ENCODE peak calls at places on chromosomes 7 and 10, in nine cellular contexts. One of them, this sample, is unnamed.

GRCh38 chr7:30828591-30828990 is 57.4 kb downstream of the MINDY4 start:
- DNase-seq in kidney: no peak
- DNase-seq in right atrium auricular region: no peak
- DNase-seq in mesenteric fat pad: no peak
- DNase-seq in Calu3: no peak
- DNase-seq in fibroblast of the conjunctiva: no peak
- DNase-seq in activated T-cell treated with anti-CD3 and anti-CD28 coated beads, Interleukin-2, amount 50 U/mL, for 1 hour: no peak
- DNase-seq in iPS DF 19.7: no peak
- DNase-seq in posterior vena cava: no peak
- DNase-seq in this sample: no peak

GRCh38 chr10:119896061-119896655 is 3.6 kb downstream of the SEC23IP start:
- DNase-seq in kidney: no peak
- DNase-seq in right atrium auricular region: no peak
- DNase-seq in mesenteric fat pad: no peak
- DNase-seq in Calu3: peak
- DNase-seq in fibroblast of the conjunctiva: peak
- DNase-seq in activated T-cell treated with anti-CD3 and anti-CD28 coated beads, Interleukin-2, amount 50 U/mL, for 1 hour: no peak
- DNase-seq in iPS DF 19.7: no peak
- DNase-seq in posterior vena cava: no peak
- DNase-seq in this sample: no peak

GRCh38 chr7:29255839-29256782 is 61.5 kb downstream of the CHN2 start:
- DNase-seq in kidney: no peak
- DNase-seq in right atrium auricular region: no peak
- DNase-seq in mesenteric fat pad: no peak
- DNase-seq in Calu3: peak
- DNase-seq in fibroblast of the conjunctiva: no peak
- DNase-seq in activated T-cell treated with anti-CD3 and anti-CD28 coated beads, Interleukin-2, amount 50 U/mL, for 1 hour: no peak
- DNase-seq in iPS DF 19.7: no peak
- DNase-seq in posterior vena cava: no peak
- DNase-seq in this sample: no peak

GRCh38 chr7:17677408-17677807 is 262.9 kb downstream of the SNX13 start:
- DNase-seq in kidney: no peak
- DNase-seq in right atrium auricular region: no peak
- DNase-seq in mesenteric fat pad: no peak
- DNase-seq in Calu3: no peak
- DNase-seq in fibroblast of the conjunctiva: no peak
- DNase-seq in activated T-cell treated with anti-CD3 and anti-CD28 coated beads, Interleukin-2, amount 50 U/mL, for 1 hour: no peak
- DNase-seq in iPS DF 19.7: no peak
- DNase-seq in posterior vena cava: no peak
- DNase-seq in this sample: no peak

GRCh38 chr10:32373031-32373430 is 26.1 kb upstream of the EPC1 start:
- DNase-seq in kidney: no peak
- DNase-seq in right atrium auricular region: no peak
- DNase-seq in mesenteric fat pad: no peak
- DNase-seq in Calu3: no peak
- DNase-seq in fibroblast of the conjunctiva: no peak
- DNase-seq in activated T-cell treated with anti-CD3 and anti-CD28 coated beads, Interleukin-2, amount 50 U/mL, for 1 hour: no peak
- DNase-seq in iPS DF 19.7: no peak
- DNase-seq in posterior vena cava: no peak
- DNase-seq in this sample: no peak

GRCh38 chr7:91953618-91954017 is 13.0 kb downstream of the AKAP9 start:
- DNase-seq in kidney: no peak
- DNase-seq in right atrium auricular region: no peak
- DNase-seq in mesenteric fat pad: no peak
- DNase-seq in Calu3: no peak
- DNase-seq in fibroblast of the conjunctiva: no peak
- DNase-seq in activated T-cell treated with anti-CD3 and anti-CD28 coated beads, Interleukin-2, amount 50 U/mL, for 1 hour: no peak
- DNase-seq in iPS DF 19.7: no peak
- DNase-seq in posterior vena cava: no peak
- DNase-seq in this sample: no peak

GRCh38 chr7:46452781-46453180 is 531.7 kb upstream of the IGFBP3 start:
- DNase-seq in kidney: no peak
- DNase-seq in right atrium auricular region: no peak
- DNase-seq in mesenteric fat pad: no peak
- DNase-seq in Calu3: no peak
- DNase-seq in fibroblast of the conjunctiva: no peak
- DNase-seq in activated T-cell treated with anti-CD3 and anti-CD28 coated beads, Interleukin-2, amount 50 U/mL, for 1 hour: no peak
- DNase-seq in iPS DF 19.7: no peak
- DNase-seq in posterior vena cava: no peak
- DNase-seq in this sample: no peak

GRCh38 chr10:49071221-49071761 is 44.0 kb downstream of the VSTM4 start:
- DNase-seq in kidney: peak
- DNase-seq in right atrium auricular region: no peak
- DNase-seq in mesenteric fat pad: no peak
- DNase-seq in Calu3: no peak
- DNase-seq in fibroblast of the conjunctiva: no peak
- DNase-seq in activated T-cell treated with anti-CD3 and anti-CD28 coated beads, Interleukin-2, amount 50 U/mL, for 1 hour: no peak
- DNase-seq in iPS DF 19.7: no peak
- DNase-seq in posterior vena cava: no peak
- DNase-seq in this sample: no peak

GRCh38 chr10:95374597-95375209 is 83.9 kb upstream of the PDLIM1 start:
- DNase-seq in kidney: peak
- DNase-seq in right atrium auricular region: peak
- DNase-seq in mesenteric fat pad: no peak
- DNase-seq in Calu3: peak
- DNase-seq in fibroblast of the conjunctiva: peak
- DNase-seq in activated T-cell treated with anti-CD3 and anti-CD28 coated beads, Interleukin-2, amount 50 U/mL, for 1 hour: no peak
- DNase-seq in iPS DF 19.7: peak
- DNase-seq in posterior vena cava: peak
- DNase-seq in this sample: no peak

GRCh38 chr7:949021-949934 is 5.2 kb downstream of the ADAP1 start:
- DNase-seq in kidney: peak
- DNase-seq in right atrium auricular region: no peak
- DNase-seq in mesenteric fat pad: no peak
- DNase-seq in Calu3: peak
- DNase-seq in fibroblast of the conjunctiva: no peak
- DNase-seq in activated T-cell treated with anti-CD3 and anti-CD28 coated beads, Interleukin-2, amount 50 U/mL, for 1 hour: no peak
- DNase-seq in iPS DF 19.7: no peak
- DNase-seq in posterior vena cava: peak
- DNase-seq in this sample: peak

GRCh38 chr10:16646474-16647059 is 124.9 kb upstream of the C1QL3 start:
- DNase-seq in kidney: no peak
- DNase-seq in right atrium auricular region: no peak
- DNase-seq in mesenteric fat pad: no peak
- DNase-seq in Calu3: no peak
- DNase-seq in fibroblast of the conjunctiva: no peak
- DNase-seq in activated T-cell treated with anti-CD3 and anti-CD28 coated beads, Interleukin-2, amount 50 U/mL, for 1 hour: no peak
- DNase-seq in iPS DF 19.7: no peak
- DNase-seq in posterior vena cava: no peak
- DNase-seq in this sample: peak

GRCh38 chr10:127216786-127217185 is 20.4 kb upstream of the INSYN2A start:
- DNase-seq in kidney: no peak
- DNase-seq in right atrium auricular region: no peak
- DNase-seq in mesenteric fat pad: no peak
- DNase-seq in Calu3: no peak
- DNase-seq in fibroblast of the conjunctiva: no peak
- DNase-seq in activated T-cell treated with anti-CD3 and anti-CD28 coated beads, Interleukin-2, amount 50 U/mL, for 1 hour: no peak
- DNase-seq in iPS DF 19.7: no peak
- DNase-seq in posterior vena cava: no peak
- DNase-seq in this sample: no peak

GRCh38 chr7:129144095-129144833 is at the start of gene TSPAN33:
- DNase-seq in kidney: peak
- DNase-seq in right atrium auricular region: peak
- DNase-seq in mesenteric fat pad: no peak
- DNase-seq in Calu3: peak
- DNase-seq in fibroblast of the conjunctiva: peak
- DNase-seq in activated T-cell treated with anti-CD3 and anti-CD28 coated beads, Interleukin-2, amount 50 U/mL, for 1 hour: peak
- DNase-seq in iPS DF 19.7: peak
- DNase-seq in posterior vena cava: peak
- DNase-seq in this sample: peak

GRCh38 chr10:128322106-128322505 is 195.9 kb upstream of the MKI67 start:
- DNase-seq in kidney: no peak
- DNase-seq in right atrium auricular region: no peak
- DNase-seq in mesenteric fat pad: peak
- DNase-seq in Calu3: no peak
- DNase-seq in fibroblast of the conjunctiva: no peak
- DNase-seq in activated T-cell treated with anti-CD3 and anti-CD28 coated beads, Interleukin-2, amount 50 U/mL, for 1 hour: no peak
- DNase-seq in iPS DF 19.7: no peak
- DNase-seq in posterior vena cava: no peak
- DNase-seq in this sample: no peak

GRCh38 chr7:101126651-101127459 is at the start of gene SERPINE1:
- DNase-seq in kidney: peak
- DNase-seq in right atrium auricular region: peak
- DNase-seq in mesenteric fat pad: peak
- DNase-seq in Calu3: no peak
- DNase-seq in fibroblast of the conjunctiva: peak
- DNase-seq in activated T-cell treated with anti-CD3 and anti-CD28 coated beads, Interleukin-2, amount 50 U/mL, for 1 hour: peak
- DNase-seq in iPS DF 19.7: no peak
- DNase-seq in posterior vena cava: peak
- DNase-seq in this sample: no peak

GRCh38 chr7:137731436-137731835 is 115.3 kb downstream of the DGKI start:
- DNase-seq in kidney: no peak
- DNase-seq in right atrium auricular region: no peak
- DNase-seq in mesenteric fat pad: no peak
- DNase-seq in Calu3: no peak
- DNase-seq in fibroblast of the conjunctiva: peak
- DNase-seq in activated T-cell treated with anti-CD3 and anti-CD28 coated beads, Interleukin-2, amount 50 U/mL, for 1 hour: no peak
- DNase-seq in iPS DF 19.7: no peak
- DNase-seq in posterior vena cava: no peak
- DNase-seq in this sample: no peak

GRCh38 chr7:289209-289755 is 688 bp upstream of the FOXL3 start:
- DNase-seq in kidney: peak
- DNase-seq in right atrium auricular region: no peak
- DNase-seq in mesenteric fat pad: no peak
- DNase-seq in Calu3: no peak
- DNase-seq in fibroblast of the conjunctiva: no peak
- DNase-seq in activated T-cell treated with anti-CD3 and anti-CD28 coated beads, Interleukin-2, amount 50 U/mL, for 1 hour: peak
- DNase-seq in iPS DF 19.7: no peak
- DNase-seq in posterior vena cava: peak
- DNase-seq in this sample: no peak

GRCh38 chr10:79223346-79224048 is 123.8 kb upstream of the PPIF start:
- DNase-seq in kidney: peak
- DNase-seq in right atrium auricular region: peak
- DNase-seq in mesenteric fat pad: no peak
- DNase-seq in Calu3: no peak
- DNase-seq in fibroblast of the conjunctiva: no peak
- DNase-seq in activated T-cell treated with anti-CD3 and anti-CD28 coated beads, Interleukin-2, amount 50 U/mL, for 1 hour: no peak
- DNase-seq in iPS DF 19.7: no peak
- DNase-seq in posterior vena cava: no peak
- DNase-seq in this sample: no peak

GRCh38 chr10:74011016-74011415 is 13.1 kb downstream of the VCL start:
- DNase-seq in kidney: no peak
- DNase-seq in right atrium auricular region: no peak
- DNase-seq in mesenteric fat pad: no peak
- DNase-seq in Calu3: no peak
- DNase-seq in fibroblast of the conjunctiva: no peak
- DNase-seq in activated T-cell treated with anti-CD3 and anti-CD28 coated beads, Interleukin-2, amount 50 U/mL, for 1 hour: no peak
- DNase-seq in iPS DF 19.7: no peak
- DNase-seq in posterior vena cava: no peak
- DNase-seq in this sample: no peak

This sample was measured in natural killer cell treated with Interleukin-12 subunit alpha and Interleukin-12 subunit beta and Interleukin-15 and Interleukin-18, amount 100 ng/mL, for 72 hours.